ENCODE peak calls at places on chromosomes 12 and 14, in six cellular contexts. D is H1, I is tibial artery, R is brain microvascular endothelial cell, F is left lung, O is SJSA1. C is an unnamed sample. For H3K27me3, the result is how much of the 10 kb centered on the place peaks cover.

GRCh38 chr12:6821674-6822433 is at the start of gene GPR162:
- DNase-seq in R (peak), F (peak), I (no peak), D (no peak), O (no peak), C (no peak)

GRCh38 chr12:123979566-123979965 is 6.6 kb downstream of the ZNF664 start:
- DNase-seq in O (no peak), D (no peak), R (no peak), I (no peak), F (no peak), C (no peak)

GRCh38 chr12:12922191-12922616 is 29.8 kb downstream of the GPRC5D start:
- DNase-seq in D (no peak), I (peak), R (peak), O (no peak), F (no peak), C (no peak)

GRCh38 chr14:69321601-69322330 is 61.8 kb downstream of the GALNT16 start:
- DNase-seq in F (no peak), I (peak), O (peak), R (no peak), D (no peak), C (no peak)

GRCh38 chr14:94998702-94999101 is 158.6 kb downstream of the DICER1 start:
- DNase-seq in O (no peak), R (no peak), F (no peak), D (peak), I (no peak), C (no peak)

GRCh38 chr14:105015905-105016304 is 5.0 kb downstream of the CDCA4 start:
- DNase-seq in D (no peak), R (no peak), O (no peak), F (no peak), I (no peak), C (no peak)

GRCh38 chr12:6620137-6620884 is 13.1 kb upstream of the CHD4 start:
- DNase-seq in F (peak), R (no peak), O (no peak), D (peak), I (no peak), C (no peak)

GRCh38 chr12:6193853-6194815 is 6.1 kb upstream of the CD9 start:
- DNase-seq in I (no peak), F (peak), D (no peak), O (no peak), R (no peak), C (no peak)

GRCh38 chr14:31208546-31209424 is 1.2 kb upstream of the HECTD1 start:
- DNase-seq in F (no peak), I (no peak), O (peak), R (no peak), D (no peak), C (no peak)

GRCh38 chr14:52876311-52876710 is 74.5 kb downstream of the FERMT2 start:
- DNase-seq in I (no peak), D (no peak), R (no peak), F (no peak), O (no peak), C (no peak)

GRCh38 chr14:102594514-102595175 is 2.2 kb downstream of the RCOR1 start:
- DNase-seq in I (peak), R (peak), O (peak), F (peak), D (no peak), C (no peak)

GRCh38 chr12:91109148-91109564 is 2.1 kb downstream of the LUM start:
- DNase-seq in D (peak), I (peak), R (peak), O (no peak), F (peak), C (peak)

GRCh38 chr14:58296731-58297130 is 1.6 kb upstream of the ARID4A start:
- DNase-seq in F (no peak), R (no peak), I (no peak), D (no peak), O (no peak), C (no peak)

GRCh38 chr14:100536721-100537700 is 50.2 kb downstream of the BEGAIN start:
- DNase-seq in R (no peak), I (peak), D (no peak), O (no peak), F (peak), C (no peak)

DNA sequence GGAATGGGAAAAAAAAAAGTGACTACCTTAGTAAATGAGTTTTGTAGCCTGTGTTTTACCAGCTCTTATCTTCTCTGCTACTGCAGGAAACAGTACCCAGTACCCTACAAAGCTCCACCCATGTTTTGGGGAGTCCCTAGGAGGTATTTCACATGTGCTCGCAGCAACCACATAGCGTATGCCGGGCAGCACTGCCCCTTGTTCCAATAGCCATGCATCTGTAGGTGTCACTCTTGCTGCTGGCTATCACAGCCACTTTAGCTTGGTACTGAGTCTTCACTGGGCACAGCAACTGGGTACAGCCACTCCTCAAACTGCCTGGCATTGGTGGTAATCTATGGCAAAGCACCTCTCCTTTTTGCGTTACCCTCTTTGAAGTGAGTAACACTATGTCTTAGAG is 2.0 kb upstream of the MDM1 start:
- DNase-seq in D (no peak), R (no peak), O (no peak), F (no peak), I (no peak), C (no peak)
- H3K4me3 ChIP-seq in D (no peak), R (no peak), O (no peak), F (no peak), I (no peak), C (no peak)

GRCh38 chr14:96229315-96229714 is 24.7 kb downstream of the BDKRB2 start:
- DNase-seq in O (no peak), D (no peak), I (no peak), F (no peak), R (no peak), C (no peak)
- H3K27me3 ChIP-seq in O (under half), D (under half), I (under half), F (under half), R (under half), C (under half)

DNA sequence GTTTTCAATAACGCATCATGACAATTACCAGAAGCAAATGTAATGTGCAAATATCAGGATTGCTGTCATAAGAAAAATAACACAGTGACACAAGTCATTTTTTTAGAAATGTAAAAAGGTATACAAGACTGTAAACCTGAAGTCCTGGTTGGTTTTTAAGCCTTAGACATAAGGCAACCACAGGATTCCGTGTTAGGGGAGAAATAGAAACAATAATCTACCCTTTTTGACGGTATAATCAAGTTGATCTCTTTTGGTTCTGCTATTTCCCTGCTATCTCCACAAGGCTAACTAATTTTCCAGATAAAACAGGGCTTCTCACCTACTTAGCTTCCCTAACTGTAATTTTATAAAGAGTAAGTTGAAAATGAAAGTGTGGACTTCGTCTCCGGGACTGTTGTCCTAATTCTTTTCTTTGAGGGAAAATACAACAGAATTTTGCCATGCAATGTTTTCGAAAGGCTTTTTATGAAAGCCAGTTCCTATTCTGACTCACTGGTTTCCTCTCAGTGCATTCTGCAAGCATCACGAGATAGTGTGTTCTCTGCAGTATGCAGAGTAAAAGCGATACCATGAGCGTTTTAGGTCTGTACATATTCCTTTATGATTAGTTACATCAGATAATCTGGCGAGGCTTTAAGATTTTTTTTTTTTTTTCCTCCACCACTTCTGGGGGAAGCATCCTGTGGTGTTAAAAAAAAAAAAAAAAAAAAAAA is 10.6 kb downstream of the MYO1H start:
- DNase-seq in F (no peak), D (no peak), I (no peak), O (no peak), R (no peak), C (no peak)
- H3K4me3 ChIP-seq in F (no peak), D (no peak), I (no peak), O (no peak), R (no peak), C (no peak)

GRCh38 chr14:98957211-98958047 is 314.6 kb downstream of the BCL11B start:
- DNase-seq in D (no peak), O (no peak), R (no peak), I (peak), F (no peak), C (no peak)
- H3K27me3 ChIP-seq in D (under half), O (under half), R (under half), I (under half), F (under half), C (under half)

DNA sequence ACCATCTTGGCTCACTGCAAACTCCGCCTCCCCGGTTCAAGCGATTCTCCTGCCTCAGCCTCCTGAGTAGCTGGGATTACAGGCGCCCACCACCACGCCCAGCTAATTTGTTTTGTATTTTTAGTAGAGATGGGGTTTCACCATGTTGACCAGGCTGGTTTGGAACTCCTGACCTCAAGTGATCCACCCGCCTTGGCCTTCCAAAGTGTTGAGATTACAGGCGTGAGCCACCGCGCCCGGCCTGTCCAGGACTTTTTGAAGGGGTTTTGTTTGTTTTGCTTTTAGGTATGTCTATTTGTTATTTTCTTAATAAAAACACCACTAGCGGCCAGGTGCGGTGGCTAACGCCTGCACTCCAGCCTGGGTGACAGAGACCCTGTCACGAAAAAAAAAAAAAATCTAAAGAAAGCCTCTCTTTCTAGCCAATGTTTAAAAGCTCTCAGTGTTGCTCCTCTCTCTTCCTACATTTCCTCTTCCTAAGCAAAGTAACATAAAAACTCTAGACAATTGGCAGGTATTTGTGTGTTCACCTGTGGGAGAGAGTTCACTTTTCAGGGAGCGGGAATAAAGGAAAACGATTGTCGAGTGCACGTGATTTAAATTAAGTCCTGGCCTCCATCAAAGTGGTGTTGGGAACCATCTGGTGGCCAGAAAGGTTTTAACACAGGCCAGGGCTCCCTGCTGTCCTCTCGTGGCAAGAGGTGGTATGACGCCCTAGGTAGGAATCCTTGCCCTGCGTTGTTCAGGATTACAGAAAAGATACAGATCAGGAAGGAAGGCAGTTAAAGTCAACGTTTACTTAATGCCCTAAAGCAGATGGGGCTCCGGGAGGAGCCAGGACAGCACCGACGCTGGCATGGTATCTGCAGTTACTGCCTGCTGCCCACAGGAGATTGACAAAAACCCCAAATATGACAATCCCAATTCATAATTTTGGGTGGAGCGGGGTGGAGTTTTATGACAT is 36.2 kb upstream of the ATP23 start:
- DNase-seq in O (peak), R (peak), D (peak), I (peak), F (no peak), C (no peak)
- H3K4me3 ChIP-seq in O (no peak), R (no peak), D (no peak), I (peak), F (no peak), C (no peak)

GRCh38 chr12:53995311-53996187 is 4.4 kb upstream of the HOXC9 start:
- DNase-seq in O (peak), R (no peak), D (no peak), F (no peak), I (peak), C (no peak)

GRCh38 chr12:53992377-53992776 is 7.4 kb downstream of the HOXC10 start:
- DNase-seq in F (no peak), D (no peak), R (no peak), I (no peak), O (no peak), C (no peak)

GRCh38 chr12:53994691-53995310 is 5.2 kb upstream of the HOXC9 start:
- DNase-seq in F (no peak), I (no peak), R (no peak), D (no peak), O (no peak), C (no peak)

GRCh38 chr12:53994268-53994690 is 5.7 kb upstream of the HOXC9 start:
- DNase-seq in I (no peak), R (no peak), D (no peak), O (no peak), F (no peak), C (no peak)

GRCh38 chr12:53993397-53994267 is 6.3 kb upstream of the HOXC9 start:
- DNase-seq in I (no peak), F (peak), R (no peak), O (no peak), D (no peak), C (no peak)
- H3K27me3 ChIP-seq in I (under half), F (half or more), R (half or more), O (under half), D (half or more), C (under half)